ENCODE peak calls at places on chromosomes 3 and 15, in five cellular contexts. Y is LNCaP clone FGC, W is IMR-90, Q is brain microvascular endothelial cell, X is uterus. H is an unnamed sample.

GRCh38 chr15:58247803-58248503 is 109.8 kb downstream of the AQP9 start:
- DNase-seq in Y (peak), W (peak), Q (no peak), X (no peak), H (no peak)

GRCh38 chr3:171165499-171165921 is 139.0 kb upstream of the SLC2A2 start:
- DNase-seq in Y (no peak), W (no peak), Q (no peak), X (no peak), H (no peak)

GRCh38 chr3:38548154-38548931 is 52.2 kb downstream of the EXOG start:
- DNase-seq in Y (no peak), W (no peak), Q (no peak), X (no peak), H (peak)

GRCh38 chr3:143644370-143645089 is 203.7 kb downstream of the SLC9A9 start:
- DNase-seq in Y (peak), W (peak), Q (peak), X (no peak), H (peak)

GRCh38 chr15:71465109-71465508 is 345.2 kb upstream of the NR2E3 start:
- DNase-seq in Y (no peak), W (no peak), Q (no peak), X (no peak), H (no peak)

GRCh38 chr3:52119056-52119455 is 35.2 kb downstream of the POC1A start:
- DNase-seq in Y (no peak), W (no peak), Q (no peak), X (no peak), H (no peak)

GRCh38 chr15:75929799-75930565 is 26.3 kb downstream of the FBXO22 start:
- DNase-seq in Y (no peak), W (no peak), Q (no peak), X (no peak), H (no peak)

GRCh38 chr15:42808921-42809320 is 72.0 kb upstream of the CDAN1 start:
- DNase-seq in Y (no peak), W (no peak), Q (no peak), X (no peak), H (no peak)

GRCh38 chr3:148911597-148911996 is 46.5 kb downstream of the CPA3 start:
- DNase-seq in Y (no peak), W (no peak), Q (no peak), X (no peak), H (no peak)

GRCh38 chr3:189728915-189729314 is 97.7 kb downstream of the TP63 start:
- DNase-seq in Y (no peak), W (no peak), Q (no peak), X (no peak), H (no peak)

GRCh38 chr15:46956456-46956855 is 760.8 kb upstream of the SEMA6D start:
- DNase-seq in Y (no peak), W (no peak), Q (no peak), X (no peak), H (no peak)

GRCh38 chr15:79430901-79431635 is 1.1 kb upstream of the MINAR1 start:
- DNase-seq in Y (no peak), W (no peak), Q (no peak), X (no peak), H (no peak)

GRCh38 chr3:194872669-194872977 is 186.9 kb downstream of the FAM43A start:
- DNase-seq in Y (peak), W (peak), Q (no peak), X (no peak), H (no peak)

GRCh38 chr3:140816804-140817203 is 124.8 kb upstream of the SLC25A36 start:
- DNase-seq in Y (no peak), W (no peak), Q (no peak), X (no peak), H (no peak)

GRCh38 chr15:90880381-90881145 is 3.7 kb upstream of the FES start:
- DNase-seq in Y (no peak), W (no peak), Q (no peak), X (no peak), H (no peak)

GRCh38 chr15:78034495-78035191 is 42.9 kb downstream of the TBC1D2B start:
- DNase-seq in Y (no peak), W (peak), Q (no peak), X (no peak), H (no peak)

GRCh38 chr3:127209840-127210653 is 17.1 kb downstream of the PRR23E start:
- DNase-seq in Y (no peak), W (no peak), Q (no peak), X (no peak), H (no peak)

GRCh38 chr3:19221081-19221480 is 72.8 kb downstream of the KCNH8 start:
- DNase-seq in Y (no peak), W (no peak), Q (no peak), X (no peak), H (no peak)

GRCh38 chr3:114714957-114715356 is 421.1 kb downstream of the TIGIT start:
- DNase-seq in Y (no peak), W (no peak), Q (no peak), X (no peak), H (no peak)

GRCh38 chr3:27366062-27366591 is 3.1 kb downstream of the NEK10 start:
- DNase-seq in Y (no peak), W (no peak), Q (no peak), X (no peak), H (no peak)

GRCh38 chr3:160808838-160809237 is 52.8 kb downstream of the PPM1L start:
- DNase-seq in Y (no peak), W (no peak), Q (no peak), X (no peak), H (no peak)

GRCh38 chr15:69172854-69173253 is 12.4 kb downstream of the GLCE start:
- DNase-seq in Y (peak), W (no peak), Q (no peak), X (no peak), H (no peak)

GRCh38 chr3:58084788-58085543 is 76.7 kb downstream of the FLNB start:
- DNase-seq in Y (no peak), W (no peak), Q (no peak), X (no peak), H (no peak)

GRCh38 chr3:58683001-58683845 is 16.6 kb upstream of the FAM3D start:
- DNase-seq in Y (no peak), W (peak), Q (peak), X (no peak), H (no peak)

GRCh38 chr15:99976811-99977271 is 243.6 kb upstream of the LYSMD4 start:
- DNase-seq in Y (no peak), W (peak), Q (peak), X (no peak), H (no peak)

GRCh38 chr15:30921781-30922371 is 18.2 kb downstream of the FAN1 start:
- DNase-seq in Y (no peak), W (no peak), Q (no peak), X (no peak), H (no peak)

GRCh38 chr3:64351713-64352595 is 126.7 kb upstream of the PRICKLE2 start:
- DNase-seq in Y (no peak), W (peak), Q (peak), X (no peak), H (no peak)

GRCh38 chr15:26630857-26631256 is 142.0 kb downstream of the GABRB3 start:
- DNase-seq in Y (no peak), W (no peak), Q (no peak), X (no peak), H (no peak)

GRCh38 chr15:26631894-26632293 is 141.0 kb downstream of the GABRB3 start:
- DNase-seq in Y (no peak), W (no peak), Q (no peak), X (no peak), H (no peak)

GRCh38 chr15:26632500-26632899 is 140.4 kb downstream of the GABRB3 start:
- DNase-seq in Y (no peak), W (no peak), Q (no peak), X (no peak), H (no peak)

GRCh38 chr15:26628071-26628470 is 144.8 kb downstream of the GABRB3 start:
- DNase-seq in Y (peak), W (no peak), Q (no peak), X (no peak), H (no peak)

DNA sequence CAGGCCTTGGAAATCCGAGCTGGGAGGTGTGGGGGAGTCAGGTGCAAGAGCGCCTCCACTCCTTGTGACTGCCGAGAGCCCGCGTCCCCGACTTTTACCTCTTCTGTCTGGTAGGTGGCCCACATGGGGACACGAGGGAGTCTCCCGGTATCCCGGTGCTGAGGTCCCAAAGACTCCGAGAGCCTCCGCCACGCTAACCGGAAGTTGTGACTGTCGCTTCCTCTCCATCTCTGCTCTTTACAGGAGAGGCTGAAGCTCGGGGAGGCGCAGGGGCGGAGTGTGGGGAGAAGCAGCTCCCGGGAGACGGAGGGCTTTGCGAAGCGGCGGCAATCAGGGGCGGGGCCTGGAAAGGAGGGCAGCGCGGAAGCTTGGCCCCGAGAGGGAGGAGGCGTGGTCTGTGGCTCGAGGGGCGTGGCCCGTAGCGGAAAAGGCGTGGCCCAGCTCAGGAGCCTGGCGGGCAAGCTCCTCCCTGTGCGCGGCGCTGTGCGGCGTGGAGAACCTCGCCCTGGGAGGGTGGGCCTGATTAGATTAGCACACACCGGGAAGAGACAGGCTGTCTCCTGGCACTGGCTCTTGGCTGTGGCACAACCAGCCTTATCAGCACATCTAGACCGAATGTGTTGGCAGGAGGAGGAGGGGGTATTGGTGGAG is 143.9 kb downstream of the GABRB3 start:
- DNase-seq in Y (peak), W (peak), Q (no peak), X (peak), H (peak)
- TF ChIP-seq CTCF in Y (peak), W (no peak), Q (no peak), X (no peak), H (peak)

GRCh38 chr15:63048115-63048985 is 5.8 kb downstream of the TPM1 start:
- DNase-seq in Y (peak), W (peak), Q (peak), X (peak), H (peak)
- TF ChIP-seq CTCF in Y (peak), W (peak), Q (peak), X (peak), H (peak)

DNA sequence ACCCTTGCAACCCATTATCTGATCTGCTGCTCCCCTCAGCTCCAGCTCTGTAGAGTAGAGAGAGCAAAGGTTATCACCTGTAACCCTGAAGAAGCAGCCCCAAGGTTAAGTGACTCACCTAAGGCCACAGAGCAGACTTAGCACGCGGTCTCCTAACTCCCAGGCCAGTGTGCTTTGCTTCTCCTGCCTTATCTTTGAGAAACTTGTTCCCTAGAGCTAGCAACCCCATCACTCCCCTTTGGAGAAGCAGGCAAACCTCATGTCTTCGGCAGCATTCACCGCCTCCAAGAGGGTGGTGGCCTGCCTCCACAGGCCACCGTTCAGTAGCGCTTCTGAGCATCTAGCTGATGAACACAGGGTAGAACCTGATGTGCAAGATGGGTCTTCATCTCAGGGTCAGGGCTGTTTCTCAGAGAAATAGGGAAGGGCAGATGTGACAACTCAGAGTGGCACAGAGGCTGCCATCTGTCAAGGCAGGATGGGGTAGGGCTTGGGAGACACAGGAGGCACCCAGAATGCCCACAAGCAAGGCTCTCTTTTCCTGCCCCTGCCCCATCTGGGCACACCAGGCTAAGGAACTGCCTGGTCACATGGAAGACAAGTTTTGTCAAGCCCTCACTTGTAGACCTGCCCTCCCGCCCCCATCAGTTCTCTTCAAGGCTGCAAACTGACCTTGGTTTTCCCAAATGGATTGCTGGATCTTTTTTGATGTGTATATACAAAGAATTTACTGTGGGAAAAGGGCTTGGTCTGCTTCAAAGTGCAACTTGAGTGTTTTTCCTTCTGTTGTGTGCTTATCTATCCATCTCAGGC is 34.9 kb upstream of the CLK3 start:
- DNase-seq in Y (no peak), W (no peak), Q (no peak), X (no peak), H (no peak)
- TF ChIP-seq CTCF in Y (no peak), W (no peak), Q (no peak), X (no peak), H (no peak)

DNA sequence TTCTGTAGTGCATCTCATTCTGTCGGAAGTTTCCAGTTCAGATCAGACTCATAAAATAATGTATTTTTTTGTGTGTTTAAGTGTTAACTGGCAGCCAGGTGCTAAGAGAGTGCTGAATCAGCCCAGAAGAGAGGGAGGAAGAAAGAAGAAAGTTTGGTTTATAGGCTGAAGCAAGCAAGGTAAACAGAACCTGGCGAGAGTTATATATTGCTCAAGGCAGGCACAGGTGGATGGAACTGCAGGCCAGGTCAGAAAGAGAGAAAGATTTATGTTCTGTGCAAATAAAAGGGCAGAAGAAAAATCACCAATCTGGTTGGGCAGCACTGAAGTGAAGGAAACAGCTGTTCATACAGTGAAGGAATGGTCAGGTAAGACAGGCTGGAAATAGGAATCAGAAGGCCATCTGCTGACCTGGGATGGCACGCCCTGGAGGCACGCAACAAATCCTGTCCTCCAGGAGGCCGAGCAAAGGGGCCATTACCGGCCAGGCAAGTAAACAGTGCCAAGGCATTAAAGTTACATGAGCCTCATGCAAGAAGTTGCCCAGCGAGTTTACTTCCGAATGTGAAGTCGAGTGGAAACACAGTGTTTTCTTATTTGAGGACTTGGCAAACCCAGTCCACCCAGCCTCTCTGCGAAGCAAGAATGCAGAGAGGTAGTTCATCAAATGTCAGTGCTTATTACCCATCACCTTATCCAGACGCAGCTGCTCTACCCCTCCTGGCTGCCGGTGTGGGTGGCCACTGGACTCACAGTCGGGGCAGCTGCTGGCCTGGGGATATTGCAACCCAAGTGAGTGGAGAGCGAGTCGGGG is 309.8 kb downstream of the VPS13C start:
- DNase-seq in Y (peak), W (no peak), Q (no peak), X (no peak), H (no peak)
- TF ChIP-seq CTCF in Y (peak), W (no peak), Q (no peak), X (no peak), H (no peak)

GRCh38 chr3:71304684-71305083 is 278.8 kb downstream of the FOXP1 start:
- DNase-seq in Y (no peak), W (peak), Q (peak), X (peak), H (no peak)
- TF ChIP-seq CTCF in Y (no peak), W (peak), Q (peak), X (peak), H (peak)

GRCh38 chr15:48334260-48334659 is 3.0 kb downstream of the DUT start:
- DNase-seq in Y (no peak), W (no peak), Q (no peak), X (no peak), H (no peak)

GRCh38 chr15:48333553-48333952 is 2.3 kb downstream of the DUT start:
- DNase-seq in Y (no peak), W (no peak), Q (no peak), X (no peak), H (no peak)

GRCh38 chr15:48340111-48340510 is 8.9 kb downstream of the DUT start:
- DNase-seq in Y (no peak), W (no peak), Q (no peak), X (no peak), H (no peak)

GRCh38 chr15:48337626-48338025 is 6.4 kb downstream of the DUT start:
- DNase-seq in Y (no peak), W (no peak), Q (no peak), X (no peak), H (no peak)

GRCh38 chr15:48336940-48337339 is 5.7 kb downstream of the DUT start:
- DNase-seq in Y (no peak), W (peak), Q (no peak), X (no peak), H (no peak)
- TF ChIP-seq CTCF in Y (peak), W (peak), Q (peak), X (peak), H (peak)

GRCh38 chr3:158658889-158659288 is 13.6 kb downstream of the LXN start:
- DNase-seq in Y (no peak), W (no peak), Q (no peak), X (no peak), H (no peak)

GRCh38 chr3:158660711-158661110 is 11.7 kb downstream of the LXN start:
- DNase-seq in Y (peak), W (peak), Q (no peak), X (no peak), H (no peak)

GRCh38 chr3:158663832-158664231 is 8.6 kb downstream of the LXN start:
- DNase-seq in Y (no peak), W (no peak), Q (no peak), X (no peak), H (no peak)

DNA sequence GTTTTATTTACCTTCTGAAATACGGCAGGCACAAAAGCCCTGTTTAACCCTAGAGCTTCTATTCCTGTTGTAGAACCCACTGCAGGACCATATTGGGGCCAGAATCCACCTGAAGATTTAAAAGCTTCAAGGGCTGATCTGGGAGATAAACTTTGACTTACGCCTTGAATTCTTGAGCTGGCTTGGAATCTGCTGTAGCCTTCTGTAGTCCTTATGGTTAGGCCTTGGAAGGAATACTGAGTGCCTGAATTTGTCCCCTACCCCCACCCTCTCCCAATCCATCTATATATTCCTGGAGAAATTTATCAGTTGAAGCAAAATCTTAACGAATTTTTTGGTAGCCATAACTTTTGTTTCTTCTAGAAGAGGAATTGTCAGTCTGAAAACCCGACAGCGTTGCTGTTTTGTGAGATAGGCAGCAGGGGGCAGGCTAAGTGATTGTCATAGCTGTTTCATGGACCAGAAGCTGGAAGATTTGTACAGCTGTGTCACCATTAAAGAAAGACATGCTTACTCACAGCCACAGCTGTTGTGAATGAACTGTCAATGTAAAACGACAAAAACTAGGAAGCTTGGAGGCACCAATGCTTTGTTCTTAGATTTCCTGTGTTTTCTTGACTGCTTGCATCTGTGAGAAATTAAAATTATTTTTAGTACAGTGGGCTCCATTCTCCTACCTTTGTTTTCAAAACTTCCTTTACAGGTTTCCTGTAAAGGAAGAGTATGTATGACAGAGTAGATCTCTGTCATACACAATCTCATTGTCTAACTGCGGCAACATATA is 12.8 kb downstream of the LXN start:
- DNase-seq in Y (peak), W (peak), Q (peak), X (peak), H (no peak)
- TF ChIP-seq CTCF in Y (peak), W (peak), Q (peak), X (peak), H (peak)

GRCh38 chr15:91982401-91982800 is 128.9 kb downstream of the SLCO3A1 start:
- DNase-seq in Y (no peak), W (peak), Q (no peak), X (no peak), H (no peak)
- TF ChIP-seq CTCF in Y (peak), W (peak), Q (no peak), X (no peak), H (no peak)

GRCh38 chr15:39181348-39181747 is 399.5 kb upstream of the THBS1 start:
- DNase-seq in Y (no peak), W (no peak), Q (no peak), X (no peak), H (no peak)

GRCh38 chr15:39180494-39180930 is 400.4 kb upstream of the THBS1 start:
- DNase-seq in Y (no peak), W (peak), Q (no peak), X (no peak), H (no peak)

GRCh38 chr15:39174332-39174731 is 406.5 kb upstream of the THBS1 start:
- DNase-seq in Y (no peak), W (no peak), Q (no peak), X (no peak), H (no peak)

GRCh38 chr15:39179980-39180379 is 400.9 kb upstream of the THBS1 start:
- DNase-seq in Y (no peak), W (peak), Q (no peak), X (no peak), H (no peak)

GRCh38 chr15:39177561-39177960 is 403.3 kb upstream of the THBS1 start:
- DNase-seq in Y (no peak), W (no peak), Q (no peak), X (no peak), H (no peak)
- TF ChIP-seq CTCF in Y (no peak), W (no peak), Q (no peak), X (no peak), H (no peak)